ENCODE peak calls at places on chromosomes 5 and 9, in ten cellular contexts. J is ACHN; F is fibroblast of the conjunctiva; I is GM19239; Q is activated CD8-positive, alpha-beta memory T cell treated with anti-CD3 and anti-CD28 coated beads for 24 hours; E is WTC11; V is H54; R is LHCN-M2; W is tibial nerve; K is activated CD4-positive, alpha-beta T cell treated with anti-CD3 and anti-CD28 coated beads, Interleukin-2, amount 50 U/mL, for 1 hour. N is an unnamed sample.

GRCh38 chr5:11853796-11854195 is 50.5 kb downstream of the CTNND2 start:
- DNase-seq in J (no peak), F (no peak), I (no peak), Q (no peak), E (no peak), V (no peak), R (no peak), W (no peak), K (no peak), N (no peak)

GRCh38 chr5:14004598-14005394 is 60.3 kb upstream of the DNAH5 start:
- DNase-seq in J (no peak), F (peak), I (no peak), Q (no peak), E (no peak), V (no peak), R (no peak), W (no peak), K (no peak), N (no peak)

GRCh38 chr5:136615251-136615650 is 249.9 kb upstream of the TRPC7 start:
- DNase-seq in J (no peak), F (no peak), I (no peak), Q (no peak), E (no peak), V (no peak), R (no peak), W (no peak), K (no peak), N (no peak)

GRCh38 chr5:145737578-145737977 is 97.6 kb downstream of the PRELID2 start:
- DNase-seq in J (no peak), F (no peak), I (no peak), Q (no peak), E (no peak), V (no peak), R (no peak), W (no peak), K (no peak), N (no peak)

GRCh38 chr9:105059260-105059659 is 131.3 kb upstream of the ABCA1 start:
- DNase-seq in J (no peak), F (no peak), I (no peak), Q (no peak), E (no peak), V (no peak), R (no peak), W (no peak), K (no peak), N (no peak)

GRCh38 chr5:134590992-134591659 is 41.5 kb downstream of the SAR1B start:
- DNase-seq in J (no peak), F (no peak), I (no peak), Q (peak), E (no peak), V (no peak), R (no peak), W (no peak), K (no peak), N (no peak)

GRCh38 chr5:126234563-126235195 is 188.5 kb upstream of the GRAMD2B start:
- DNase-seq in J (peak), F (no peak), I (no peak), Q (no peak), E (peak), V (peak), R (peak), W (no peak), K (no peak), N (no peak)

GRCh38 chr5:66363097-66363496 is 219.0 kb downstream of the SREK1 start:
- DNase-seq in J (no peak), F (no peak), I (no peak), Q (no peak), E (no peak), V (no peak), R (no peak), W (no peak), K (no peak), N (no peak)

GRCh38 chr5:22850981-22851380 is 2.2 kb downstream of the CDH12 start:
- DNase-seq in J (no peak), F (peak), I (no peak), Q (no peak), E (no peak), V (no peak), R (no peak), W (no peak), K (no peak), N (no peak)

GRCh38 chr5:177389368-177390169 is 5.3 kb downstream of the SLC34A1 start:
- DNase-seq in J (peak), F (no peak), I (no peak), Q (peak), E (no peak), V (peak), R (peak), W (no peak), K (peak), N (peak)

GRCh38 chr5:150317048-150318003 is 14.6 kb upstream of the ARSI start:
- DNase-seq in J (peak), F (peak), I (no peak), Q (no peak), E (no peak), V (peak), R (peak), W (peak), K (no peak), N (peak)

GRCh38 chr5:125412051-125412560 is 665.7 kb upstream of the ZNF608 start:
- DNase-seq in J (peak), F (no peak), I (no peak), Q (no peak), E (peak), V (no peak), R (peak), W (no peak), K (no peak), N (no peak)

GRCh38 chr9:70888471-70888870 is 232.9 kb downstream of the TRPM3 start:
- DNase-seq in J (no peak), F (no peak), I (no peak), Q (no peak), E (no peak), V (no peak), R (no peak), W (no peak), K (no peak), N (no peak)

GRCh38 chr5:123264399-123264798 is 158.8 kb downstream of the CEP120 start:
- DNase-seq in J (no peak), F (no peak), I (no peak), Q (no peak), E (no peak), V (no peak), R (no peak), W (no peak), K (no peak), N (no peak)

GRCh38 chr5:141870871-141871270 is 7.3 kb downstream of the PCDH1 start:
- DNase-seq in J (no peak), F (no peak), I (no peak), Q (no peak), E (no peak), V (peak), R (no peak), W (no peak), K (no peak), N (no peak)

GRCh38 chr5:71695069-71695468 is 24.0 kb upstream of the CARTPT start:
- DNase-seq in J (no peak), F (no peak), I (no peak), Q (no peak), E (no peak), V (no peak), R (no peak), W (no peak), K (no peak), N (no peak)

GRCh38 chr9:96202971-96203780 is 98.8 kb downstream of the HSD17B3 start:
- DNase-seq in J (no peak), F (no peak), I (no peak), Q (no peak), E (no peak), V (no peak), R (no peak), W (no peak), K (no peak), N (no peak)

GRCh38 chr5:90562331-90562730 is 3.7 kb downstream of the ADGRV1 start:
- DNase-seq in J (no peak), F (no peak), I (no peak), Q (no peak), E (no peak), V (no peak), R (no peak), W (no peak), K (no peak), N (no peak)

GRCh38 chr5:4947899-4948556 is 192.1 kb upstream of the ADAMTS16 start:
- DNase-seq in J (no peak), F (no peak), I (no peak), Q (no peak), E (no peak), V (no peak), R (no peak), W (no peak), K (no peak), N (no peak)

GRCh38 chr5:53436480-53437191 is 43.8 kb upstream of the FST start:
- DNase-seq in J (no peak), F (no peak), I (no peak), Q (no peak), E (no peak), V (no peak), R (no peak), W (no peak), K (no peak), N (no peak)

GRCh38 chr9:127538849-127539258 is 73.2 kb upstream of the STXBP1 start:
- DNase-seq in J (no peak), F (no peak), I (no peak), Q (no peak), E (no peak), V (no peak), R (no peak), W (no peak), K (no peak), N (no peak)

GRCh38 chr9:14198544-14199510 is 115.1 kb downstream of the NFIB start:
- DNase-seq in J (no peak), F (peak), I (no peak), Q (no peak), E (no peak), V (no peak), R (peak), W (peak), K (no peak), N (no peak)

GRCh38 chr9:130942084-130942483 is 3.0 kb upstream of the FIBCD1 start:
- DNase-seq in J (no peak), F (no peak), I (no peak), Q (no peak), E (no peak), V (no peak), R (no peak), W (no peak), K (no peak), N (no peak)